ENCODE peak calls at places on chromosomes 11 and 22, in ten cellular contexts. X is stimulated activated CD8-positive, alpha-beta memory T cell treated with anti-CD3 and anti-CD28 coated beads, Interleukin-2, amount 100 ng/mL, for 1 hour; J is KBM-7; A is LHCN-M2; Q is CD8-positive, alpha-beta T cell; V is brain microvascular endothelial cell; M is breast epithelium; R is NAMALWA; D is activated gamma-delta T cell treated with Interleukin-2 at 50 U/mL for 16 hours; C is EH. P is an unnamed sample.

GRCh38 chr22:41576877-41577276 is 12.8 kb downstream of the PMM1 start:
- DNase-seq in D (no peak), C (peak), A (peak), Q (peak), V (peak), X (no peak), J (peak), M (no peak), R (peak), P (peak)

GRCh38 chr22:19483481-19484244 is 3.9 kb downstream of the CDC45 start:
- DNase-seq in X (no peak), R (no peak), A (no peak), J (no peak), C (peak), D (no peak), V (peak), Q (no peak), M (no peak), P (no peak)

GRCh38 chr11:10398525-10398924 is 56.5 kb upstream of the AMPD3 start:
- DNase-seq in M (no peak), A (no peak), J (peak), V (no peak), Q (no peak), D (no peak), C (peak), X (no peak), R (no peak), P (no peak)

GRCh38 chr11:122754553-122755322 is 83.6 kb upstream of the CRTAM start:
- DNase-seq in V (no peak), J (peak), C (peak), X (peak), A (no peak), R (peak), M (no peak), D (peak), Q (peak), P (peak)

GRCh38 chr22:22058649-22059475 is 76.3 kb upstream of the TOP3B start:
- DNase-seq in C (no peak), R (peak), V (no peak), J (no peak), M (no peak), D (no peak), Q (no peak), A (no peak), X (no peak), P (no peak)

GRCh38 chr11:130180491-130180890 is 20.9 kb downstream of the ST14 start:
- DNase-seq in M (no peak), C (no peak), J (no peak), A (no peak), Q (no peak), X (no peak), R (peak), D (no peak), V (no peak), P (no peak)

GRCh38 chr11:96459751-96460150 is 69.9 kb downstream of the JRKL start:
- DNase-seq in R (no peak), Q (no peak), X (no peak), V (no peak), C (no peak), A (no peak), M (no peak), J (no peak), D (no peak), P (no peak)

GRCh38 chr11:93198221-93198650 is 445 bp upstream of the SLC36A4 start:
- DNase-seq in R (no peak), M (no peak), C (peak), Q (no peak), V (peak), J (no peak), A (peak), D (no peak), X (no peak), P (no peak)